ENCODE peak calls at places on chromosomes 3 and 15, in nine cellular contexts. M is uterus, L is IMR-90, Y is right lobe of liver, P is HCT116, C is stomach, J is HepG2, I is tibial nerve, V is esophagus muscularis mucosa. R is an unnamed sample.
A peak's percentile ranks its signal among the peaks of the same experiment; 100 is the strongest.

GRCh38 chr3:68915973-68916372 is 16.4 kb downstream of the TAFA4 start:
- DNase-seq in M (no peak), L (no peak), Y (no peak), P (no peak), C (no peak), J (peak; percentile 38), I (no peak), V (no peak), R (no peak)

GRCh38 chr3:9837701-9838582 is 5.9 kb downstream of the RPUSD3 start:
- DNase-seq in M (no peak), L (no peak), Y (no peak), P (no peak), C (no peak), J (no peak), I (no peak), V (no peak), R (no peak)

GRCh38 chr3:25655659-25656058 is 9.0 kb downstream of the TOP2B start:
- DNase-seq in M (no peak), L (no peak), Y (no peak), P (no peak), C (no peak), J (no peak), I (no peak), V (no peak), R (no peak)

GRCh38 chr3:124281453-124282316 is 289.8 kb upstream of the ROPN1 start:
- DNase-seq in M (no peak), L (peak; percentile 55), Y (no peak), P (no peak), C (no peak), J (peak; percentile 10), I (no peak), V (peak; percentile 79), R (no peak)

GRCh38 chr3:123157598-123158287 is 44.0 kb upstream of the SEC22A start:
- DNase-seq in M (no peak), L (no peak), Y (peak; percentile 68), P (no peak), C (peak; percentile 80), J (peak; percentile 72), I (no peak), V (peak; percentile 64), R (no peak)

GRCh38 chr3:126005951-126006350 is 37.0 kb downstream of the ROPN1B start:
- DNase-seq in M (no peak), L (peak; percentile 82), Y (no peak), P (no peak), C (no peak), J (no peak), I (no peak), V (no peak), R (no peak)

GRCh38 chr15:39404767-39405173 is 176.1 kb upstream of the THBS1 start:
- DNase-seq in M (no peak), L (peak; percentile 95), Y (no peak), P (no peak), C (no peak), J (no peak), I (no peak), V (no peak), R (peak; percentile 48)

GRCh38 chr15:32888221-32888761 is 170.5 kb downstream of the GREM1 start:
- DNase-seq in M (no peak), L (peak; percentile 38), Y (no peak), P (no peak), C (no peak), J (no peak), I (no peak), V (no peak), R (no peak)

GRCh38 chr15:73700041-73700842 is 16.1 kb downstream of the CD276 start:
- DNase-seq in M (peak; percentile 82), L (peak; percentile 75), Y (peak; percentile 66), P (peak; percentile 51), C (peak; percentile 85), J (peak; percentile 65), I (peak; percentile 49), V (no peak), R (peak; percentile 76)

GRCh38 chr15:66765478-66766281 is 63.6 kb downstream of the SMAD6 start:
- DNase-seq in M (no peak), L (no peak), Y (peak; percentile 80), P (peak; percentile 81), C (peak; percentile 97), J (peak; percentile 93), I (no peak), V (no peak), R (peak; percentile 37)

DNA sequence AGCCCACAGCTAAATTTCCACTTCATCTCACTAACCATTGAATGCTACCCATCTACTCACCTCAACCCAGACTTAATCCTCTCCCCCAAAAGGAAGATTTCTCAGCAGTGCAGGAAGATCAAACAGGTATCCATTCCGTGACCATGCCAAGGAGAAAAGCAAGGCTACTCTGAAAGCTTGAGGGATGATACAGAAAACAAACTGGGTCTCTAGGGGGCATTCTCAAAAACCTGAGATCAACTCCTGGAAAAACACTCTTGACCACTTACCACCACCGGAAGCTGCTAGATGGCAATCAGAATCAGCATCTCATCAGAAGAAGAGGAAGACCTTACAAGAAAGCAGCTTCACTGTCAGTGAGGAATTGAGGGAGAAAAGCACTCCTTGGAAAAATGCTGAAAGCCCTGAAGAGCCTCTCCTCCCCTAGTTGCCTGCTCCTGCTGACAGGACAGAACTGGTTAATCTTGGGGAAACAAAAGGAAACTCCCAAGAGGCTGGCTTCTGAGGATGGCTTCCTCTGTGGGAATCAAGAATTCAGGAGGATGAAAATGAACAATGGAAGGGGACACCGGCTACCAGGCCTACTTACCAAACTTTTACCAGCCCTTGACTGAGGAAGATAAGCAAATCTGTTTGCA is at the start of gene ATP8B4:
- DNase-seq in M (no peak), L (no peak), Y (no peak), P (no peak), C (no peak), J (no peak), I (no peak), V (no peak), R (no peak)
- TF ChIP-seq POLR2A in M (no peak), L (no peak), Y (no peak), P (no peak), C (no peak), J (no peak), I (no peak), V (no peak), R (no peak)

GRCh38 chr3:98325055-98325454 is 28.6 kb upstream of the OR5K4 start:
- DNase-seq in M (no peak), L (no peak), Y (no peak), P (no peak), C (peak; percentile 65), J (no peak), I (no peak), V (no peak), R (no peak)
- TF ChIP-seq POLR2A in M (no peak), L (no peak), Y (no peak), P (no peak), C (no peak), J (no peak), I (no peak), V (no peak), R (no peak)

GRCh38 chr3:111932962-111933361 is 45.9 kb upstream of the ABHD10 start:
- DNase-seq in M (no peak), L (no peak), Y (no peak), P (no peak), C (no peak), J (no peak), I (no peak), V (no peak), R (no peak)
- TF ChIP-seq POLR2A in M (no peak), L (no peak), Y (no peak), P (no peak), C (no peak), J (no peak), I (no peak), V (no peak), R (no peak)

GRCh38 chr3:50292159-50292923 is at the start of gene IFRD2:
- DNase-seq in M (peak; percentile 96), L (peak; percentile 97), Y (peak; percentile 98), P (peak; percentile 96), C (peak; percentile 98), J (peak; percentile 95), I (peak; percentile 94), V (peak; percentile 99), R (peak; percentile 96)
- TF ChIP-seq POLR2A in M (peak; percentile 53), L (peak; percentile 72), Y (peak; percentile 72), P (peak; percentile 56), C (no peak), J (no peak), I (peak; percentile 75), V (peak; percentile 79), R (no peak)

DNA sequence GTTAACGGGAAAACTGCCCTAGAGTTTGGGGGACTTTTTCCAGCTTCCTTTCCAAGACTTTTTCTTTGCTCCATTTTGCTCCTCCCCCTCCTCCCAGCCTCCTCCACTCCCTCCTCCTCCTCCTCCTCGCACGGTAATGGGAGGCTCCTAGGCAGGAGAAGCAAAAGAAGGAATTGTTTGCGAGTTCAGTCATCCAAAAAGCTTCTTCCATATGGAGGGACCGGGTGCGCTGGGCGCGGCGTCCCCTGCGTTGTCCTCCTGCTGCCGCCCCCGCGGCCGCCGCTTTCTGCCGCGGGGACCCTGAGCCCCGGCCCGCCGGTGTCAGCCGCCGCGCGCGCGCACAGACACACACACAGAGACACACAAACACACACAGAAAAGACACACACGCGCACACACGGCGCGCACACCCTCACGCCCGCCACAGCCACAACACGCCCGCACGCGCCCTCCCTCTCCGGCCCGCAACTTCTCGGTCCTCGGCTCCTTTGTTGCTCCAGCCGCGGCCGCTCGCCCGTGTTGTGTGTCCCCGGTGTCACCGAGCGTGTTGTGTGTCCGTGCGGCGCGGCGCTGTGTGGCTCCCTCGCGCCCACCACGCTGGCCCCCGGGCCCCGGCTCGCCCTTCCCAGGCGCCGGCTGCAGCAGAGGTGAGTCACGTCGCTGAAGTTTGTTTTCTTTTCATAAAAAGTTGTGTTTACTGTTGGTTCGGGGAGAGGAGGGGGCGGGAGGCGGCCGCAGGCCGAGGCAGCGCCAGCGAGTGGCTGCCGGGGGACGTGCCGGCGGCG is at the start of gene BOC:
- DNase-seq in M (peak; percentile 72), L (peak; percentile 68), Y (no peak), P (no peak), C (no peak), J (no peak), I (no peak), V (peak; percentile 92), R (peak; percentile 88)
- TF ChIP-seq POLR2A in M (peak; percentile 49), L (peak; percentile 53), Y (no peak), P (no peak), C (no peak), J (no peak), I (no peak), V (no peak), R (no peak)

DNA sequence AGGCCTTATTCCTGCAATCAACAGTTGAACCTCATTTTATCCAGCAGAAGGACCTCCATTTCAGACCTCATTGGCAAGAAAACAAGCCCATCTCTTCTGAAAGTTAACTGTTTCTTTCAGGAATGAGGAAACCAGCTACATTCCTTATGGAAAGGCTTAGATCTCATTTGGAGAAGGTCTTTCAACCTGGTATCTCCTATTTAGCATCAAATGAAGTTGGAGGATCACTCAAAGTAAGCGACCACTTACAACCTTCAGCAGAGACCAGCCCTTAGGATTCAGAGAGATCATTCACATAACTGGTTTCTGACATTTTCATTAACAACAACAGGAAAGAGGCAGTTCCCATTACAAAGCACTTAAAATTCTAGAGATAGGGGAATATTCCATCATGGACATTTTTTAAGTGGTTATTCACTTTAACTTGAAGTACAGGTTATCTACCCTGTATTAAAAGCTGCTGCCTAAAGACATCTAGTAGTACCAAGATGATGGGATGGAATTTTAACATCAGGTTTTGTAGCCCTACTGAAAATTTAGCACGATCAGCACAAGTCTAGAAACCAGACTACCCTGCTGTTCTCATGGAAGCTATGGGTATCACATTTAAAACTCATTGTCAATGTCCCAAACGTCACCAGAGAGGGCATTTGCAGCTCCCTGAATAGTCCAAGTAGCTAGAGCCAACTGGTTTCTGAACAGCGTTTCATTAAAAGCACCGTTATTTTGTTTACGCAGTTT is 30.4 kb downstream of the TFRC start:
- DNase-seq in M (no peak), L (no peak), Y (no peak), P (no peak), C (no peak), J (no peak), I (no peak), V (no peak), R (no peak)
- TF ChIP-seq POLR2A in M (no peak), L (no peak), Y (no peak), P (no peak), C (no peak), J (no peak), I (no peak), V (no peak), R (no peak)